ENCODE peak calls at places on chromosomes 11 and 22, in seven cellular contexts. T is colonic mucosa; A is stimulated activated CD4-positive, alpha-beta T cell treated with anti-CD3 and anti-CD28 coated beads, Interleukin-1b, Interleukin-23, amount 100 ng/mL, for 24 hours; N is OCI-LY7; H is activated CD4-positive, alpha-beta T cell treated with anti-CD3 and anti-CD28 coated beads, Interleukin-2, amount 50 U/mL, for 24 hours; O is NCI-H345; B is activated T-cell treated with anti-CD3 and anti-CD28 coated beads for 1 hour. Q is an unnamed sample.
A peak's percentile ranks its signal among the peaks of the same experiment; 100 is the strongest.

GRCh38 chr22:26432619-26433311 is 3.7 kb downstream of the ASPHD2 start:
- DNase-seq in T (no peak), A (no peak), N (peak; percentile 73), H (no peak), O (no peak), B (no peak), Q (no peak)

GRCh38 chr11:36148701-36149100 is 140.5 kb downstream of the COMMD9 start:
- DNase-seq in T (no peak), A (no peak), N (no peak), H (no peak), O (no peak), B (no peak), Q (no peak)

GRCh38 chr11:124207102-124207792 is 24.1 kb downstream of the OR10D3 start:
- DNase-seq in T (no peak), A (no peak), N (no peak), H (no peak), O (no peak), B (no peak), Q (no peak)

GRCh38 chr11:68148071-68148805 is 27.1 kb upstream of the CHKA start:
- DNase-seq in T (no peak), A (no peak), N (no peak), H (no peak), O (no peak), B (no peak), Q (no peak)

GRCh38 chr11:35850191-35850590 is 93.7 kb upstream of the LDLRAD3 start:
- DNase-seq in T (no peak), A (no peak), N (no peak), H (no peak), O (no peak), B (no peak), Q (no peak)

GRCh38 chr22:49460662-49461371 is 366.9 kb downstream of the BRD1 start:
- DNase-seq in T (no peak), A (no peak), N (no peak), H (no peak), O (peak; percentile 10), B (no peak), Q (no peak)

GRCh38 chr11:57568330-57568766 is 876 bp upstream of the UBE2L6 start:
- DNase-seq in T (peak; percentile 91), A (no peak), N (no peak), H (peak; percentile 83), O (peak; percentile 78), B (peak; percentile 88), Q (no peak)

GRCh38 chr11:68439355-68440065 is 21.0 kb upstream of the PPP6R3 start:
- DNase-seq in T (no peak), A (no peak), N (no peak), H (no peak), O (no peak), B (no peak), Q (no peak)

GRCh38 chr11:47130541-47130940 is 46.1 kb downstream of the ARFGAP2 start:
- DNase-seq in T (no peak), A (no peak), N (no peak), H (no peak), O (peak; percentile 53), B (no peak), Q (no peak)

GRCh38 chr11:120432056-120433018 is 79.2 kb upstream of the GRIK4 start:
- DNase-seq in T (peak; percentile 26), A (no peak), N (no peak), H (no peak), O (no peak), B (no peak), Q (no peak)

GRCh38 chr11:110763249-110764011 is 51.2 kb upstream of the ARHGAP20 start:
- DNase-seq in T (peak; percentile 68), A (no peak), N (no peak), H (no peak), O (no peak), B (no peak), Q (no peak)

GRCh38 chr11:28606930-28607329 is 498.7 kb downstream of the METTL15 start:
- DNase-seq in T (no peak), A (no peak), N (no peak), H (no peak), O (no peak), B (no peak), Q (no peak)

GRCh38 chr11:131867457-131868257 is 497.2 kb downstream of the NTM start:
- DNase-seq in T (peak; percentile 46), A (no peak), N (peak; percentile 5), H (no peak), O (peak; percentile 77), B (no peak), Q (peak; percentile 98)

GRCh38 chr22:42969348-42969975 is 45.5 kb downstream of the PACSIN2 start:
- DNase-seq in T (no peak), A (no peak), N (no peak), H (no peak), O (no peak), B (no peak), Q (no peak)

GRCh38 chr22:46684706-46685105 is 53.3 kb downstream of the CERK start:
- DNase-seq in T (no peak), A (no peak), N (peak; percentile 93), H (no peak), O (peak; percentile 6), B (no peak), Q (no peak)

GRCh38 chr22:38750104-38750503 is 5.7 kb downstream of the SUN2 start:
- DNase-seq in T (no peak), A (no peak), N (no peak), H (no peak), O (no peak), B (no peak), Q (no peak)

GRCh38 chr22:48704335-48704734 is 1123.3 kb downstream of the BRD1 start:
- DNase-seq in T (no peak), A (no peak), N (no peak), H (no peak), O (no peak), B (no peak), Q (peak; percentile 79)

GRCh38 chr11:45457649-45458048 is 171.5 kb upstream of the SYT13 start:
- DNase-seq in T (no peak), A (no peak), N (no peak), H (no peak), O (no peak), B (no peak), Q (no peak)

GRCh38 chr11:81802591-81802990 is 931.1 kb downstream of the FAM181B start:
- DNase-seq in T (no peak), A (no peak), N (no peak), H (no peak), O (no peak), B (no peak), Q (no peak)

GRCh38 chr11:9385288-9385902 is 943 bp downstream of the IPO7 start:
- DNase-seq in T (no peak), A (no peak), N (peak; percentile 40), H (no peak), O (peak; percentile 25), B (no peak), Q (no peak)

GRCh38 chr11:10050561-10050960 is 243.5 kb downstream of the SBF2 start:
- DNase-seq in T (no peak), A (no peak), N (no peak), H (no peak), O (no peak), B (no peak), Q (no peak)

GRCh38 chr22:19811211-19811621 is 43.5 kb downstream of the GNB1L start:
- DNase-seq in T (peak; percentile 11), A (no peak), N (no peak), H (no peak), O (no peak), B (no peak), Q (no peak)

GRCh38 chr11:132744771-132745170 is 787.5 kb downstream of the OPCML start:
- DNase-seq in T (no peak), A (no peak), N (no peak), H (no peak), O (no peak), B (no peak), Q (no peak)

GRCh38 chr11:134257101-134257500 is 3.7 kb downstream of the ACAD8 start:
- DNase-seq in T (no peak), A (no peak), N (no peak), H (no peak), O (no peak), B (no peak), Q (no peak)

GRCh38 chr22:24703101-24703500 is 71.4 kb downstream of the PIWIL3 start:
- DNase-seq in T (peak; percentile 28), A (no peak), N (no peak), H (no peak), O (peak; percentile 59), B (no peak), Q (no peak)

GRCh38 chr11:131579932-131580387 is 209.5 kb downstream of the NTM start:
- DNase-seq in T (no peak), A (no peak), N (peak; percentile 3), H (no peak), O (peak; percentile 0), B (no peak), Q (no peak)